ENCODE peak calls at places on chromosomes 5 and 9, in four cellular contexts. V, D, A and H are unnamed samples.

GRCh38 chr9:19926774-19927173 is 137.9 kb upstream of the SLC24A2 start:
- DNase-seq in V (no peak), D (no peak), A (no peak), H (no peak)

GRCh38 chr5:13660072-13660471 is 284.4 kb downstream of the DNAH5 start:
- DNase-seq in V (peak; percentile 19), A (no peak), D (no peak), H (no peak)

GRCh38 chr5:75037106-75037505 is 15.3 kb downstream of the GCNT4 start:
- DNase-seq in A (no peak), D (peak; percentile 56), V (no peak), H (no peak)

GRCh38 chr9:126614455-126615248 is 924 bp downstream of the LMX1B start:
- DNase-seq in V (no peak), D (no peak), A (no peak), H (no peak)

GRCh38 chr5:139655727-139656271 is 7.7 kb downstream of the CXXC5 start:
- DNase-seq in A (peak; percentile 96), V (peak; percentile 67), D (peak; percentile 97), H (peak; percentile 75)

GRCh38 chr9:6938447-6938846 is 180.7 kb downstream of the KDM4C start:
- DNase-seq in V (no peak), A (no peak), D (peak; percentile 41), H (no peak)

GRCh38 chr9:34684816-34685215 is 6.3 kb downstream of the CCL19 start:
- DNase-seq in A (no peak), V (no peak), D (no peak), H (no peak)

GRCh38 chr5:157166164-157166493 is at the start of gene GARIN3:
- DNase-seq in V (no peak), A (no peak), D (no peak), H (no peak)

GRCh38 chr5:132886064-132886823 is 12.8 kb downstream of the LEAP2 start:
- DNase-seq in D (no peak), A (no peak), V (no peak), H (no peak)

DNA sequence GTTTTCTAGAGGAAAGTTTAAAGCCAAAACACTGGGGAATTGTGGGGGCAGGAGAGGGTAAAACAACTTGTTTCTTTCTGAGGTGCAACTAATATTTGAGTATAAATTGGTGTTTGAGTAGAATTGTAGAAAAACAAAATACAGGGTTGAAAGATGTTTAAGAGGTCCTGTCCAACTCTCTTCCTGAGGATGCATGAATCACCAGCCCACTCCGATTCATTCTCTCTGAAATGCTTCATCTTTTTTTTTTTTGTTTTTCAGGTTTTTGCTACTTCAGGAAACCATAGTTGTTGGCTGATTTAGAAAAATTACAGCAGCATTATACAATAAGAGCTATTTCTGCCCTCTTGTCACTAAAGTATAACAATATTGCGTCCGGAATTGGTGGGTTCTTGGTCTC is 42.4 kb upstream of the TMC1 start:
- DNase-seq in D (no peak), V (no peak), A (no peak), H (no peak)
- H3K9me3 ChIP-seq in D (no peaks in the 10 kb centered on the region), V (no peaks in the 10 kb centered on the region), A (no peaks in the 10 kb centered on the region), H (no peaks in the 10 kb centered on the region)

GRCh38 chr5:151351675-151352074 is 4.3 kb upstream of the SLC36A2 start:
- DNase-seq in V (no peak), A (no peak), D (no peak), H (no peak)
- H3K9me3 ChIP-seq in V (no peaks in the 10 kb centered on the region), A (no peaks in the 10 kb centered on the region), D (no peaks in the 10 kb centered on the region), H (no peaks in the 10 kb centered on the region)

GRCh38 chr5:4020386-4020785 is 424.8 kb downstream of the IRX1 start:
- DNase-seq in V (no peak), D (no peak), A (no peak), H (no peak)

GRCh38 chr5:4023701-4024100 is 428.1 kb downstream of the IRX1 start:
- DNase-seq in V (no peak), D (no peak), A (no peak), H (no peak)

GRCh38 chr5:4019841-4020240 is 424.2 kb downstream of the IRX1 start:
- DNase-seq in V (no peak), A (no peak), D (no peak), H (no peak)

GRCh38 chr5:4022056-4022670 is 426.5 kb downstream of the IRX1 start:
- DNase-seq in V (no peak), D (no peak), A (no peak), H (no peak)

GRCh38 chr5:4022991-4023390 is 427.4 kb downstream of the IRX1 start:
- DNase-seq in V (no peak), D (no peak), A (no peak), H (no peak)
- H3K9me3 ChIP-seq in V (no peaks in the 10 kb centered on the region), D (peaks cover 52% of the 10 kb centered on the region), A (no peaks in the 10 kb centered on the region), H (no peaks in the 10 kb centered on the region)

GRCh38 chr5:159385994-159386711 is 55.9 kb upstream of the IL12B start:
- DNase-seq in A (no peak), D (no peak), V (no peak), H (no peak)

GRCh38 chr5:159385529-159385928 is 55.2 kb upstream of the IL12B start:
- DNase-seq in A (no peak), V (no peak), D (no peak), H (no peak)
- H3K9me3 ChIP-seq in A (no peaks in the 10 kb centered on the region), V (peaks cover 8% of the 10 kb centered on the region), D (peaks cover 15% of the 10 kb centered on the region), H (peaks cover 30% of the 10 kb centered on the region)

GRCh38 chr5:141192110-141192725 is at the start of gene PCDHB10:
- DNase-seq in D (peak; percentile 39), V (peak; percentile 80), A (no peak), H (no peak)
- H3K9me3 ChIP-seq in D (peaks cover 3% of the 10 kb centered on the region), V (peaks cover 22% of the 10 kb centered on the region), A (no peaks in the 10 kb centered on the region), H (peaks cover 53% of the 10 kb centered on the region)

DNA sequence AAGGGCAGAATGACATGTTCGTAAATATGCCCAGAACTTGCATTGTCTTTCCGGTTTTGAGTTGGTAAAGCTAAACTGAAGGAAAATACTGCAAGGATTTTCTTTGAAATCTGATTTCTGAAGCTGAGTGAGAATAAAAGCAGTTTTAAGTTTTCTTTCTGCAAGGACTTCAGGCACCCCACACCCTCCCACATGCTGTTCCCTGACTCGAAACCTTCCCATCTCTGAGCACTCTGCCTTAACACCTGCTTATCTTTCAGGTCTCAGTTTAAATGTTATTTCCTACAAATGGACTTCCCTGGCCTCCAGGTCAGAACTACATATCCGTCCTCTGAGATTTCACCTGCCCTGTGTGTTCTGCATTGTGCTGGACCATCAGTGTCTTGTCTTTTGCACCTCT is 93.8 kb downstream of the KLHL3 start:
- DNase-seq in V (no peak), D (no peak), A (no peak), H (no peak)
- H3K9me3 ChIP-seq in V (no peaks in the 10 kb centered on the region), D (peaks cover 3% of the 10 kb centered on the region), A (no peaks in the 10 kb centered on the region), H (no peaks in the 10 kb centered on the region)

GRCh38 chr9:71646131-71646530 is 122.2 kb downstream of the CEMIP2 start:
- DNase-seq in V (no peak), D (no peak), A (no peak), H (no peak)

GRCh38 chr9:71648453-71648852 is 119.9 kb downstream of the CEMIP2 start:
- DNase-seq in D (no peak), V (no peak), A (no peak), H (no peak)

GRCh38 chr9:71644819-71645362 is 123.4 kb downstream of the CEMIP2 start:
- DNase-seq in V (no peak), A (no peak), D (no peak), H (no peak)

GRCh38 chr9:71643330-71643729 is 125.0 kb downstream of the CEMIP2 start:
- DNase-seq in V (no peak), D (no peak), A (no peak), H (no peak)

GRCh38 chr9:71647094-71647591 is 121.2 kb downstream of the CEMIP2 start:
- DNase-seq in A (peak; percentile 75), D (peak; percentile 56), V (no peak), H (peak; percentile 81)
- H3K9me3 ChIP-seq in A (no peaks in the 10 kb centered on the region), D (no peaks in the 10 kb centered on the region), V (no peaks in the 10 kb centered on the region), H (no peaks in the 10 kb centered on the region)